ENCODE peak calls at places on chromosomes 2 and 18, in eight cellular contexts. D, K, M, S, A, H, Y and V are unnamed samples.

GRCh38 chr2:165877565-165878550 is 75.7 kb downstream of the TTC21B start:
- DNase-seq in D (peak), K (no peak), M (no peak), S (no peak), A (no peak), H (peak), Y (no peak), V (no peak)

GRCh38 chr2:121471571-121472464 is 58.9 kb upstream of the RNU4ATAC start:
- DNase-seq in D (peak), K (no peak), M (no peak), S (no peak), A (no peak), H (no peak), Y (no peak), V (no peak)

GRCh38 chr2:98148968-98149697 is 62.2 kb downstream of the VWA3B start:
- DNase-seq in D (peak), K (no peak), M (peak), S (peak), A (no peak), H (no peak), Y (no peak), V (no peak)

GRCh38 chr2:123500988-123501387 is 524.1 kb upstream of the CNTNAP5 start:
- DNase-seq in D (no peak), K (no peak), M (no peak), S (no peak), A (no peak), H (no peak), Y (no peak), V (no peak)

GRCh38 chr2:136012315-136012714 is 26.9 kb upstream of the DARS1 start:
- DNase-seq in D (no peak), K (no peak), M (no peak), S (no peak), A (no peak), H (no peak), Y (no peak), V (no peak)

GRCh38 chr2:17164550-17164949 is 353.7 kb downstream of the RAD51AP2 start:
- DNase-seq in D (no peak), K (no peak), M (no peak), S (no peak), A (no peak), H (no peak), Y (no peak), V (no peak)

GRCh38 chr18:61953161-61953560 is 60.4 kb upstream of the RNF152 start:
- DNase-seq in D (no peak), K (no peak), M (no peak), S (no peak), A (no peak), H (no peak), Y (no peak), V (no peak)

GRCh38 chr2:231170058-231170457 is 28.4 kb upstream of the ARMC9 start:
- DNase-seq in D (peak), K (no peak), M (no peak), S (no peak), A (no peak), H (no peak), Y (no peak), V (no peak)

GRCh38 chr2:175131252-175131651 is 36.8 kb downstream of the ATF2 start:
- DNase-seq in D (no peak), K (no peak), M (no peak), S (no peak), A (no peak), H (no peak), Y (no peak), V (no peak)

GRCh38 chr18:42174909-42175308 is 219.9 kb downstream of the PIK3C3 start:
- DNase-seq in D (no peak), K (no peak), M (no peak), S (no peak), A (peak), H (no peak), Y (no peak), V (no peak)

GRCh38 chr2:8477511-8478132 is 204.2 kb upstream of the ID2 start:
- DNase-seq in D (no peak), K (no peak), M (no peak), S (no peak), A (no peak), H (peak), Y (no peak), V (no peak)

DNA sequence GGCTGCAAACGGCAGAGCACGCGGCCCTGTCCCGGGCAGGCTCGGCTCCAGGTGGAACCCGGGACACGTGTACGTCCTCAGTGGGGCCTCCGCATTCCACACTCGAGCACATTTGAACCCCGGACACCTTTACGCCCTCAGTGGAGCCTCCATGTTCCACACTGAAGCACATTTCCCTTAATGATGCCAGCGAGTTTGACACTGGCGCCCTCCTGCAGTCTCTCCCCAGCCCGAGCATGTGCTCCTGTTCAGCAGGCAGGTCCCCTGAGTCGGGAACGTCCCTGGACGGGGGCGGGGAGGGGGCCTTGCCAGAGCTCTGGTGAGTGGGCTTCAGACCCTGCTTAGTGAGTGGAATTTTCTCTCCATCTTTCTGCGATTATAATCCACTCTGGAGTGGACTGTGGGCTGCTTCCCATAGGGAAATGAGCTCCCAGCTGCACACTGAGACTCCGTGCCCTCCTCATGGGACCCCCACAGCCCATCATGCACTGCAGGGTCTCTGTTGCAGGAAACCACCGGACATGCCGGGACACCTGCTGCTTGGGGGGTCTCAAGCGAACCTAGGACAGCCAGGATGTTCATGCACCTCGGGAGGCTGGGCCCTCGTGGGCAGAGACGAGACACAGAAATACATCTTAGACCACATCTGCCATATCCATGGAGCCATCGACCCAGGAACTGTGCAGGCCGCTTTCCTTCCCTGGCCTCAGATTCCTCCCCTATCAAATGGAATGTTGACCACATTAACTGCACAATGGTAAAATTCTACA is 70.3 kb upstream of the SNTG2 start:
- DNase-seq in D (no peak), K (no peak), M (no peak), S (no peak), A (no peak), H (no peak), Y (no peak), V (no peak)
- TF ChIP-seq USF2 in D (no peak), K (no peak), M (no peak), S (no peak), A (no peak), H (no peak), Y (no peak), V (no peak)

GRCh38 chr18:57915848-57916596 is 112.9 kb upstream of the ATP8B1 start:
- DNase-seq in D (peak), K (no peak), M (peak), S (peak), A (no peak), H (no peak), Y (peak), V (no peak)

GRCh38 chr18:57910817-57911216 is 107.7 kb upstream of the ATP8B1 start:
- DNase-seq in D (no peak), K (peak), M (no peak), S (peak), A (peak), H (no peak), Y (no peak), V (peak)

GRCh38 chr18:57915241-57915640 is 112.1 kb upstream of the ATP8B1 start:
- DNase-seq in D (peak), K (no peak), M (no peak), S (no peak), A (no peak), H (no peak), Y (no peak), V (no peak)

GRCh38 chr18:57916684-57917083 is 113.6 kb upstream of the ATP8B1 start:
- DNase-seq in D (no peak), K (no peak), M (no peak), S (no peak), A (no peak), H (no peak), Y (no peak), V (no peak)

GRCh38 chr18:57913686-57914085 is 110.6 kb upstream of the ATP8B1 start:
- DNase-seq in D (no peak), K (no peak), M (no peak), S (no peak), A (no peak), H (no peak), Y (no peak), V (no peak)
- TF ChIP-seq USF2 in D (no peak), K (no peak), M (no peak), S (no peak), A (no peak), H (no peak), Y (no peak), V (no peak)

GRCh38 chr2:44955593-44956449 is 14.3 kb downstream of the SIX3 start:
- DNase-seq in D (peak), K (peak), M (peak), S (peak), A (peak), H (no peak), Y (peak), V (peak)

GRCh38 chr2:44953686-44953976 is 12.1 kb downstream of the SIX3 start:
- DNase-seq in D (no peak), K (no peak), M (no peak), S (no peak), A (no peak), H (no peak), Y (no peak), V (no peak)

GRCh38 chr2:44954306-44954901 is 12.9 kb downstream of the SIX3 start:
- DNase-seq in D (no peak), K (no peak), M (no peak), S (no peak), A (no peak), H (no peak), Y (no peak), V (no peak)

GRCh38 chr2:44956841-44957240 is 15.3 kb downstream of the SIX3 start:
- DNase-seq in D (no peak), K (no peak), M (no peak), S (no peak), A (no peak), H (no peak), Y (no peak), V (no peak)

DNA sequence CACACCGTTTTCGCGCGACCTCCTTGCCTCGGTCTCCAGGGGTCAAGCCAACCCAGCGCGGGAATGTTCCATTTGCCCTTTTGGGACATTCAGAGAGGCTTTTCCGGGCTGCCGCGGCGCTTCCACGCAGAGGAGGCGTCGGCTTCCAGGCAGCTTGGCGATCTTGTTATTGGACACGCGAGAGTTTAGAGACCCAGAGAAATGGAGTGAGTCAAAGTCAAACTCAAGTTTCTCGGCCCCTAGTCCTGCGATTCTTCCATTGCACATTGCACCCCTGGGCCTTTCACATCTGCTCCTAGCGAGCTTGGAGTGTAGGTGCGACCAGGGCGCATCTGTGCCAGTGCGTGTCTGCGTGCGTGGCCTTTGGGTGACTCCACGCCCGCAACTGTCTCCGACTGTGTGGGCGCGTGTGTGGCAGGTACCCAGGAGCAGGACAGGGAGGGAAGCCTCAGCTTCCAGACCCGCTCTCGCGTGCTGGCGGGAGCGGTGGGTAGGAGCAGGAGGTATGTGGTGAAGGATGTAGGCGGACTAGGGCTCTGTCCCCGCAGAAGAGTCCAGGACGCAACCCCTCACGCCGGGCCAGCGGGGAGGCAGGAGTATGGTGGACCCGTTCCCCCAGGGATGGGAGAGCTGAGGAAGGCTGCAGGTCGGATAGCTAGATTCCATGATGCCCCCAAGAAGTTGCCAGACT is 13.5 kb downstream of the SIX3 start:
- DNase-seq in D (no peak), K (no peak), M (no peak), S (no peak), A (no peak), H (no peak), Y (peak), V (no peak)
- TF ChIP-seq USF2 in D (no peak), K (no peak), M (no peak), S (no peak), A (no peak), H (no peak), Y (no peak), V (no peak)

GRCh38 chr2:119111115-119111975 is 47.2 kb downstream of the C1QL2 start:
- DNase-seq in D (no peak), K (no peak), M (no peak), S (no peak), A (no peak), H (no peak), Y (no peak), V (no peak)

GRCh38 chr2:119106301-119106897 is 52.2 kb downstream of the C1QL2 start:
- DNase-seq in D (peak), K (no peak), M (peak), S (peak), A (peak), H (no peak), Y (no peak), V (no peak)

GRCh38 chr2:119104414-119104813 is 54.1 kb downstream of the C1QL2 start:
- DNase-seq in D (no peak), K (no peak), M (no peak), S (no peak), A (no peak), H (no peak), Y (no peak), V (no peak)

GRCh38 chr2:119109823-119110222 is 48.7 kb downstream of the C1QL2 start:
- DNase-seq in D (no peak), K (no peak), M (no peak), S (no peak), A (no peak), H (no peak), Y (no peak), V (no peak)

GRCh38 chr2:119108186-119108585 is 50.4 kb downstream of the C1QL2 start:
- DNase-seq in D (no peak), K (no peak), M (no peak), S (no peak), A (no peak), H (no peak), Y (no peak), V (no peak)
- TF ChIP-seq USF2 in D (no peak), K (no peak), M (no peak), S (no peak), A (no peak), H (no peak), Y (no peak), V (no peak)

GRCh38 chr18:79522451-79523220 is 126.9 kb downstream of the NFATC1 start:
- DNase-seq in D (no peak), K (no peak), M (no peak), S (no peak), A (no peak), H (no peak), Y (no peak), V (no peak)
- TF ChIP-seq USF2 in D (no peak), K (no peak), M (no peak), S (no peak), A (no peak), H (no peak), Y (no peak), V (no peak)